ENCODE peak calls at places on chromosomes 1 and 21, in four cellular contexts. N, F, T and E are unnamed samples.

GRCh38 chr1:58883037-58883887 is 99.4 kb upstream of the JUN start:
- DNase-seq in N (peak), F (peak), T (peak), E (peak)

GRCh38 chr1:54069792-54070548 is 16.6 kb downstream of the TCEANC2 start:
- DNase-seq in N (no peak), F (no peak), T (no peak), E (no peak)

GRCh38 chr1:86731416-86731815 is 27.0 kb downstream of the SH3GLB1 start:
- DNase-seq in N (no peak), F (no peak), T (no peak), E (no peak)

GRCh38 chr1:218930000-218930399 is 243.7 kb upstream of the LYPLAL1 start:
- DNase-seq in N (no peak), F (no peak), T (no peak), E (no peak)

GRCh38 chr1:19654386-19654785 is 10.3 kb downstream of the NBL1 start:
- DNase-seq in N (no peak), F (no peak), T (no peak), E (no peak)

GRCh38 chr1:181095260-181095659 is 6.8 kb downstream of the IER5 start:
- DNase-seq in N (no peak), F (no peak), T (no peak), E (no peak)

GRCh38 chr1:235127774-235128452 is 724 bp downstream of the TOMM20 start:
- DNase-seq in N (no peak), F (no peak), T (no peak), E (no peak)

GRCh38 chr1:113830039-113830438 is 17.8 kb upstream of the RSBN1 start:
- DNase-seq in N (no peak), F (no peak), T (no peak), E (no peak)

GRCh38 chr1:198373376-198373775 is 167.1 kb downstream of the ATP6V1G3 start:
- DNase-seq in N (no peak), F (no peak), T (no peak), E (no peak)

GRCh38 chr1:24745711-24746582 is 700 bp downstream of the CLIC4 start:
- DNase-seq in N (no peak), F (no peak), T (peak), E (peak)

GRCh38 chr1:1024421-1025415 is 4.8 kb downstream of the AGRN start:
- DNase-seq in N (no peak), F (no peak), T (no peak), E (peak)

GRCh38 chr1:27638805-27639204 is 3.8 kb upstream of the FGR start:
- DNase-seq in N (no peak), F (no peak), T (no peak), E (no peak)

GRCh38 chr1:2260917-2261316 is 32.8 kb downstream of the SKI start:
- DNase-seq in N (no peak), F (no peak), T (no peak), E (no peak)

GRCh38 chr1:230073371-230074035 is 6.5 kb downstream of the GALNT2 start:
- DNase-seq in N (peak), F (no peak), T (no peak), E (no peak)

GRCh38 chr1:219495737-219496408 is 117.0 kb downstream of the ZC3H11B start:
- DNase-seq in N (no peak), F (no peak), T (no peak), E (no peak)

GRCh38 chr1:229855999-229856650 is 210.9 kb upstream of the GALNT2 start:
- DNase-seq in N (no peak), F (no peak), T (peak), E (no peak)

GRCh38 chr1:209367031-209367813 is 216.3 kb upstream of the CAMK1G start:
- DNase-seq in N (no peak), F (no peak), T (no peak), E (no peak)

GRCh38 chr1:20380616-20381035 is 90.0 kb downstream of the VWA5B1 start:
- DNase-seq in N (peak), F (peak), T (no peak), E (no peak)

GRCh38 chr1:162069334-162070093 is at the start of gene NOS1AP:
- DNase-seq in N (no peak), F (no peak), T (peak), E (peak)

GRCh38 chr1:162070094-162070748 is 730 bp downstream of the NOS1AP start:
- DNase-seq in N (no peak), F (no peak), T (peak), E (peak)

GRCh38 chr1:162062542-162063015 is 6.9 kb upstream of the NOS1AP start:
- DNase-seq in N (peak), F (no peak), T (no peak), E (no peak)

GRCh38 chr1:162060314-162060713 is 9.2 kb upstream of the NOS1AP start:
- DNase-seq in N (no peak), F (no peak), T (no peak), E (no peak)

GRCh38 chr1:162065016-162065415 is 4.5 kb upstream of the NOS1AP start:
- DNase-seq in N (no peak), F (no peak), T (no peak), E (no peak)
- TF ChIP-seq CTCF in N (no peak), F (no peak), T (no peak), E (no peak)

GRCh38 chr1:207923121-207923520 is 12.2 kb upstream of the CD34 start:
- DNase-seq in N (no peak), F (no peak), T (no peak), E (no peak)

GRCh38 chr1:207920481-207921050 is 9.6 kb upstream of the CD34 start:
- DNase-seq in N (no peak), F (no peak), T (no peak), E (no peak)

GRCh38 chr1:207925210-207925609 is 14.3 kb upstream of the CD34 start:
- DNase-seq in N (no peak), F (no peak), T (no peak), E (peak)

GRCh38 chr1:207922554-207922953 is 11.6 kb upstream of the CD34 start:
- DNase-seq in N (no peak), F (no peak), T (no peak), E (no peak)

GRCh38 chr1:207923561-207923960 is 12.6 kb upstream of the CD34 start:
- DNase-seq in N (no peak), F (no peak), T (no peak), E (no peak)
- TF ChIP-seq CTCF in N (no peak), F (no peak), T (no peak), E (no peak)

GRCh38 chr1:28984311-28984684 is 69.9 kb downstream of the EPB41 start:
- DNase-seq in N (no peak), F (no peak), T (no peak), E (no peak)

GRCh38 chr1:28982198-28982597 is 67.8 kb downstream of the EPB41 start:
- DNase-seq in N (no peak), F (no peak), T (no peak), E (no peak)

GRCh38 chr1:28985427-28985826 is 71.1 kb downstream of the EPB41 start:
- DNase-seq in N (no peak), F (no peak), T (no peak), E (no peak)

GRCh38 chr1:28983091-28983490 is 68.7 kb downstream of the EPB41 start:
- DNase-seq in N (no peak), F (no peak), T (no peak), E (no peak)

GRCh38 chr1:28983509-28984310 is 69.3 kb downstream of the EPB41 start:
- DNase-seq in N (no peak), F (no peak), T (no peak), E (no peak)
- TF ChIP-seq CTCF in N (no peak), F (no peak), T (no peak), E (no peak)

GRCh38 chr1:7784492-7785071 is 491 bp downstream of the PER3 start:
- DNase-seq in N (no peak), F (no peak), T (peak), E (no peak)

GRCh38 chr1:7786785-7787184 is 2.7 kb downstream of the PER3 start:
- DNase-seq in N (no peak), F (no peak), T (no peak), E (no peak)

GRCh38 chr1:7783178-7783711 is 846 bp upstream of the PER3 start:
- DNase-seq in N (no peak), F (no peak), T (peak), E (peak)

GRCh38 chr1:7783826-7784491 is at the start of gene PER3:
- DNase-seq in N (peak), F (peak), T (peak), E (peak)

GRCh38 chr1:7785108-7785507 is 1.0 kb downstream of the PER3 start:
- DNase-seq in N (no peak), F (no peak), T (no peak), E (no peak)
- TF ChIP-seq CTCF in N (no peak), F (no peak), T (no peak), E (no peak)

GRCh38 chr1:200483491-200484143 is 73.8 kb upstream of the ZNF281 start:
- DNase-seq in N (peak), F (peak), T (no peak), E (peak)
- TF ChIP-seq CTCF in N (no peak), F (no peak), T (no peak), E (no peak)

GRCh38 chr1:227440167-227440566 is 121.9 kb upstream of the CDC42BPA start:
- DNase-seq in N (no peak), F (no peak), T (no peak), E (no peak)

GRCh38 chr1:227434808-227435207 is 116.5 kb upstream of the CDC42BPA start:
- DNase-seq in N (no peak), F (no peak), T (no peak), E (no peak)

GRCh38 chr1:227433663-227434062 is 115.4 kb upstream of the CDC42BPA start:
- DNase-seq in N (no peak), F (no peak), T (no peak), E (no peak)

GRCh38 chr1:227432981-227433380 is 114.7 kb upstream of the CDC42BPA start:
- DNase-seq in N (no peak), F (no peak), T (no peak), E (no peak)

DNA sequence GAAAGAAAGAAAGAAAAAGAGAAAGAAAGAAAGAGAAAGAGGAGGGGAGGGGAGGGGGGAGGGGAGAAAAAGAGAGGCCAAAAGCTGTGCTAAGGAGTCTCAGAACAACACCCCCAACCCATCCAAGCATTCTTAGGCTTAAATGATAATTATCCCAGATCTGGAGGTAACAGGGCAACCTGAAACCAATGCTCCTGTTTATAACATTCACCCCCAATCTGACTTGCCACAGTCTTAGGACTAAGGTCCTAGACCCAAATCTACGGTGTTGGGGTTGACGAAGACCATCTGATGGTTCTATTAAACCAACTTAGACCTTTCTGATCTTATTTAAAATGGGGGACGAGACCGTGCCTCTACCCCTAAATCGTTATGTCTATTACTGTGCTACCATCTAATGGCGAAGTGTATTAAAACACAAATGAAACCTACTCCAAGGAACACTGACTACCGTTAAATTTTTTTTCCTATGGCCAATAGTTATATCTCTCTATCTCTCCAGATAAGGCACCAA is 119.3 kb upstream of the CDC42BPA start:
- DNase-seq in N (no peak), F (no peak), T (no peak), E (no peak)
- TF ChIP-seq CTCF in N (peak), F (peak), T (no peak), E (peak)

GRCh38 chr21:45473496-45474322 is 68.5 kb downstream of the SLC19A1 start:
- DNase-seq in N (no peak), F (no peak), T (no peak), E (no peak)

GRCh38 chr21:45475004-45475685 is 67.1 kb downstream of the SLC19A1 start:
- DNase-seq in N (no peak), F (no peak), T (no peak), E (no peak)

GRCh38 chr21:45471229-45472052 is 66.5 kb downstream of the COL18A1 start:
- DNase-seq in N (peak), F (peak), T (peak), E (peak)

GRCh38 chr21:45474323-45474950 is 67.8 kb downstream of the SLC19A1 start:
- DNase-seq in N (no peak), F (no peak), T (no peak), E (no peak)

DNA sequence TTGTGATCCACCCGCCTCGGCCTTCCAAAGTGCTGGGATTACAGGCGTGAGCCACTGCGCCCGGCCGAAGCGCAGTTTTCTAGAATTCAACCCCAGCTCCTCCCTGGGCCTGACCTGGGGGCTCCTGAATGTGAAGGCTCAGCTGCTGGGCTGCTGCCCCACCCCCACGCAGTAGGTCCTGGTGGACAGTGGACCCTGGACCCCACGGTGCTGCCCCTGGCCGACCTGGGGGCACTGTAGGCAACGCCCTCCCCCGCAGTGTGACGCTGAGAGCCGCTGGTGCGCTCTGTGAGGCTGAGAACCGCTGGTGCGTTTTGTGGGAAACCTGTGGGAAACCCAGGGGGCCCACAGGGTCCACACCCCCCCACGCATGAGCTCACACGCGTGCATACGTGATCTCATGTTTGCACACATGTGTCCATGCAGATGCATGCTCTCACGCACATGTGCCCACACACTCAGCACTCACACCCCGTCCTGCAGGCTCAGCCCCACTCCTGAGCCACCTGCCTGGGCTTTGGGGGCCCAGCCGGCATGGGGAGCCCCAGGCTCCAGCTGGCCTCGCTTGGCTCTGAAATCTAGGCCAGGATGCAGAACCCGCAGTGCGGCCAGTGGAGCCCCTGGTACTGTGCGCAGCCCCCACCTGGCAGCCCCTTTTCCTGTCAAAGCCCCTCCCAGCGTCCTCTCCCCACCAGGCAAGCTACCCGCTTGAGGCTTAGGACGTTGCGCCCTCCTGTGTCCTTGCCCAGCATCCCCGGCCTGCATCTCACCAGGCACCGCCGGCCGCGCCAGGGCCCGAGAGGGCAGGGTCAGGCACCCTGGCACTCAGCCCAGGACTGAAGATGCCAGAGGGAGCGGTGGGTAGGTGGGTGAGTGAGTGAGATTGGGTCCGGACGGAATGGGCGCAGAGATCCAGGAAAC is 67.7 kb downstream of the COL18A1 start:
- DNase-seq in N (no peak), F (no peak), T (no peak), E (no peak)
- TF ChIP-seq CTCF in N (no peak), F (no peak), T (no peak), E (no peak)